ENCODE peak calls at places on chromosomes 1 and 21, in seven cellular contexts. B, D, A, P, Q, R and F are unnamed samples. For H3K4me1, the result is how much of the 10 kb centered on the place peaks cover.

GRCh38 chr1:37875833-37876232 is 16.4 kb upstream of the MTF1 start:
- DNase-seq in B (no peak), D (peak), A (no peak), P (no peak), Q (no peak), R (no peak), F (no peak)

GRCh38 chr1:51044199-51044598 is 57.8 kb upstream of the C1orf185 start:
- DNase-seq in B (no peak), D (no peak), A (no peak), P (no peak), Q (no peak), R (no peak), F (no peak)

GRCh38 chr1:199515261-199515660 is 512.2 kb upstream of the NR5A2 start:
- DNase-seq in B (no peak), D (no peak), A (no peak), P (no peak), Q (no peak), R (no peak), F (no peak)

GRCh38 chr1:7687411-7687810 is 83.7 kb upstream of the VAMP3 start:
- DNase-seq in B (no peak), D (no peak), A (no peak), P (no peak), Q (no peak), R (no peak), F (no peak)

GRCh38 chr1:62325076-62325475 is 5.8 kb upstream of the KANK4 start:
- DNase-seq in B (peak), D (no peak), A (no peak), P (no peak), Q (no peak), R (no peak), F (no peak)

GRCh38 chr1:9753121-9753531 is 70.6 kb downstream of the CLSTN1 start:
- DNase-seq in B (peak), D (no peak), A (no peak), P (no peak), Q (no peak), R (no peak), F (no peak)

GRCh38 chr1:228014235-228014930 is 7.6 kb downstream of the WNT3A start:
- DNase-seq in B (peak), D (no peak), A (no peak), P (peak), Q (no peak), R (no peak), F (peak)

GRCh38 chr1:112509005-112509659 is 367 bp downstream of the WNT2B start:
- DNase-seq in B (no peak), D (no peak), A (no peak), P (no peak), Q (no peak), R (no peak), F (peak)

GRCh38 chr1:174701565-174701964 is 253.8 kb downstream of the GPR52 start:
- DNase-seq in B (no peak), D (no peak), A (no peak), P (no peak), Q (no peak), R (no peak), F (no peak)

GRCh38 chr1:167737169-167737568 is 15.4 kb downstream of the MPZL1 start:
- DNase-seq in B (no peak), D (no peak), A (no peak), P (no peak), Q (no peak), R (peak), F (peak)

GRCh38 chr1:57279909-57280666 is 143.8 kb downstream of the DAB1 start:
- DNase-seq in B (peak), D (no peak), A (no peak), P (no peak), Q (no peak), R (no peak), F (peak)

GRCh38 chr1:38015978-38016640 is 3.6 kb downstream of the UTP11 start:
- DNase-seq in B (peak), D (no peak), A (no peak), P (no peak), Q (no peak), R (no peak), F (no peak)

GRCh38 chr21:16315223-16315622 is 585.4 kb downstream of the USP25 start:
- DNase-seq in B (no peak), D (no peak), A (no peak), P (no peak), Q (no peak), R (no peak), F (no peak)

GRCh38 chr1:246709845-246710244 is 14.4 kb upstream of the SCCPDH start:
- DNase-seq in B (no peak), D (no peak), A (no peak), P (no peak), Q (no peak), R (peak), F (no peak)

GRCh38 chr1:205991237-205991636 is 12.0 kb downstream of the RAB7B start:
- DNase-seq in B (peak), D (no peak), A (no peak), P (no peak), Q (no peak), R (no peak), F (no peak)

GRCh38 chr1:201020040-201020591 is 3.4 kb downstream of the KIF21B start:
- DNase-seq in B (no peak), D (peak), A (no peak), P (no peak), Q (no peak), R (peak), F (peak)

GRCh38 chr1:156627313-156627880 is 8.2 kb downstream of the HAPLN2 start:
- DNase-seq in B (peak), D (peak), A (no peak), P (peak), Q (no peak), R (peak), F (peak)

GRCh38 chr1:178486100-178487069 is 10.4 kb downstream of the CLEC20A start:
- DNase-seq in B (no peak), D (no peak), A (no peak), P (no peak), Q (no peak), R (no peak), F (peak)

GRCh38 chr1:40630488-40631223 is 34.8 kb downstream of the RIMS3 start:
- DNase-seq in B (peak), D (peak), A (no peak), P (peak), Q (no peak), R (no peak), F (peak)

GRCh38 chr1:24555591-24556413 is at the start of gene NCMAP:
- DNase-seq in B (no peak), D (peak), A (peak), P (no peak), Q (peak), R (peak), F (peak)

GRCh38 chr1:109268431-109269211 is 14.3 kb downstream of the PSRC1 start:
- DNase-seq in B (no peak), D (no peak), A (no peak), P (no peak), Q (no peak), R (no peak), F (no peak)

GRCh38 chr1:9166289-9167235 is 37.7 kb upstream of the GPR157 start:
- DNase-seq in B (peak), D (no peak), A (no peak), P (no peak), Q (no peak), R (no peak), F (no peak)

GRCh38 chr1:57421366-57421765 is 2.5 kb downstream of the DAB1 start:
- DNase-seq in B (no peak), D (no peak), A (no peak), P (no peak), Q (no peak), R (no peak), F (no peak)

GRCh38 chr1:220881918-220882891 is 3.0 kb downstream of the HLX start:
- DNase-seq in B (peak), D (no peak), A (no peak), P (peak), Q (no peak), R (no peak), F (no peak)

GRCh38 chr1:207841907-207842306 is 69.0 kb downstream of the CD34 start:
- DNase-seq in B (no peak), D (no peak), A (no peak), P (no peak), Q (no peak), R (no peak), F (no peak)

GRCh38 chr1:20375563-20375962 is 84.9 kb downstream of the VWA5B1 start:
- DNase-seq in B (peak), D (no peak), A (no peak), P (no peak), Q (no peak), R (no peak), F (no peak)

GRCh38 chr1:182337736-182338571 is 53.6 kb downstream of the GLUL start:
- DNase-seq in B (no peak), D (no peak), A (no peak), P (no peak), Q (no peak), R (no peak), F (no peak)

GRCh38 chr1:22089134-22089571 is 36.6 kb downstream of the CDC42 start:
- DNase-seq in B (no peak), D (no peak), A (no peak), P (no peak), Q (no peak), R (no peak), F (no peak)

GRCh38 chr1:153277852-153278251 is 18.4 kb downstream of the LORICRIN start:
- DNase-seq in B (no peak), D (peak), A (no peak), P (no peak), Q (no peak), R (peak), F (peak)

GRCh38 chr1:66533804-66534745 is at the start of gene SGIP1:
- DNase-seq in B (peak), D (no peak), A (no peak), P (peak), Q (no peak), R (peak), F (no peak)

GRCh38 chr1:159839135-159839849 is 12.6 kb downstream of the SLAMF8 start:
- DNase-seq in B (no peak), D (no peak), A (no peak), P (no peak), Q (no peak), R (no peak), F (no peak)

GRCh38 chr1:62209931-62210595 is 15.4 kb downstream of the L1TD1 start:
- DNase-seq in B (no peak), D (no peak), A (no peak), P (no peak), Q (no peak), R (no peak), F (no peak)

GRCh38 chr1:150152182-150152536 is 2.4 kb downstream of the PLEKHO1 start:
- DNase-seq in B (no peak), D (no peak), A (no peak), P (no peak), Q (no peak), R (no peak), F (no peak)

GRCh38 chr1:93616996-93617669 is 64.5 kb downstream of the BCAR3 start:
- DNase-seq in B (no peak), D (no peak), A (no peak), P (peak), Q (no peak), R (peak), F (no peak)

GRCh38 chr1:151314137-151314875 is 12.9 kb downstream of the PI4KB start:
- DNase-seq in B (peak), D (no peak), A (no peak), P (no peak), Q (peak), R (peak), F (peak)

GRCh38 chr1:169163059-169163458 is 56.6 kb downstream of the ATP1B1 start:
- DNase-seq in B (peak), D (no peak), A (no peak), P (no peak), Q (no peak), R (no peak), F (no peak)

GRCh38 chr1:179955318-179955638 is 668 bp downstream of the CEP350 start:
- DNase-seq in B (peak), D (no peak), A (no peak), P (no peak), Q (no peak), R (no peak), F (no peak)

GRCh38 chr1:226097866-226098625 is 35.5 kb downstream of the H3-3A start:
- DNase-seq in B (peak), D (no peak), A (no peak), P (no peak), Q (no peak), R (no peak), F (no peak)

GRCh38 chr21:44084496-44085241 is 22.5 kb upstream of the PWP2 start:
- DNase-seq in B (no peak), D (no peak), A (no peak), P (no peak), Q (no peak), R (peak), F (peak)

DNA sequence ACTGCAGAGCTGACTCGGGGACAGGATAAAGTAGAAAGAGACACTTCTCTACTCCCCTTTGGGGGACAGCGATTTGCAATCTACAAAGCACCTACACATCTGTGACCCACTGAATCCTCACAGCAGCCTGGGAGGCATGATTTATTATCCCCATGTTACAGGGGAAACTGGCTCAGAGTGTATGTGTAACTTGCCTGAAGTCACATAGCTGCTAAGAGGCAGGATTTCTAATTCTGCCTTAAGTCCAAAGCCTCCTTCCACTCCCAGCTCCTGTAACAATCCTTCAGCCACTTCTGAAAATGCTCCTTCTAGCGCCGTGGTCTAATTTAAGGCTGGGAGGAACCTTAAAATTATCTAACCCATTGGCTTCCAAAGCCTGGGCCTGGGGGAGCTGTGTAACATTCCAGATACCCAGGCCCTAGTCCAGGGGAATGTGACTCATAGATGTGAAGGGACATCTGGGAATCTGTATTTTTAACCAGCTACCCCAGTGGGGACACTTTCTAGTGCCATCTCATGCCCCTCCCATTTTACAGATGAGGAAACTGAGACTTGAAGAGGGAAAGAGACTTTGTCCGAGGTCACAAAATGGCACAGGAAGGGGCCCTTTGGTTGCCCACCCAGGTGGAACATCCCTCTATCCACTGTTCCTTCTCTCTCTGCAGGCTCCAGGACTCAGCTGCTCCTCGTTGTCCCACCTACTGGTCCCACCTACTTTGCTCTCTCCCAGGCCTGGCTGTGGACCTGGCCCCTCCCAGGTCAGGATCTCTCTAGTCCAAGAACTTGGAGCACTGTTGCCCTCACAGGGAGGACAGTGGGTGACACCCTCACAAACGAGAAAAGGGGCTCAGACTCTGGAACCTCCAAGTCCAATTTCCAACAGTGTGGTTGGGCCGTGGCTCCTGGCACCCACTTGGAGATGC is 48.9 kb downstream of the AHDC1 start:
- DNase-seq in B (no peak), D (no peak), A (no peak), P (no peak), Q (no peak), R (no peak), F (no peak)
- H3K4me1 ChIP-seq in B (under half), D (under half), A (under half), P (under half), Q (under half), R (under half), F (under half)

GRCh38 chr1:161160763-161161162 is 1.5 kb downstream of the USP21 start:
- DNase-seq in B (no peak), D (no peak), A (no peak), P (no peak), Q (no peak), R (no peak), F (no peak)
- H3K4me1 ChIP-seq in B (under half), D (under half), A (under half), P (under half), Q (under half), R (under half), F (under half)

GRCh38 chr1:26998319-26999300 is 5.1 kb downstream of the TRNP1 start:
- DNase-seq in B (peak), D (no peak), A (no peak), P (no peak), Q (no peak), R (no peak), F (no peak)

GRCh38 chr1:26996024-26996423 is 2.5 kb downstream of the TRNP1 start:
- DNase-seq in B (peak), D (no peak), A (no peak), P (no peak), Q (no peak), R (no peak), F (no peak)

GRCh38 chr1:26994020-26994745 is 691 bp downstream of the TRNP1 start:
- DNase-seq in B (no peak), D (peak), A (no peak), P (peak), Q (no peak), R (no peak), F (no peak)

GRCh38 chr1:26994772-26995625 is 1.5 kb downstream of the TRNP1 start:
- DNase-seq in B (no peak), D (peak), A (no peak), P (no peak), Q (no peak), R (no peak), F (no peak)

DNA sequence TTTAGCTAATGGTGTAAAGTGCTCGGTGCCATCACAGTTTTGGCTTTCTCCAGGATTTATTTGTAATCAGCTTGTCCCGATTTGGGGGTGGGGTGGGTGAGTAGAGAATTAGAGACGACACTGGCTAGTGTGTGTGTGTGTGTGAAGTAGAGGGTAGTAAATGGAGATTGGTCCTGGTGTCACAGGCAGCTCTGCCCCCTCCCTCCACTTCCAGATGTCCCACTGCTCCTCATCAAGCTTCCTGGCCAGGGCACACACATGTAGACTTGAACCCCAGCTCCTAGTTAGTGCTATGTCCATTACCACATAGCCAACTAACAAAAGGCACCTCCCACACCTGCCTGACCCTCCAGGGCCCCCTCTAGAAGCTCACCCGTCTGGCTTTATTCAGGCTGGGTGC is 3.2 kb downstream of the TRNP1 start:
- DNase-seq in B (no peak), D (no peak), A (no peak), P (no peak), Q (no peak), R (no peak), F (no peak)
- H3K4me1 ChIP-seq in B (under half), D (under half), A (under half), P (under half), Q (under half), R (under half), F (under half)

DNA sequence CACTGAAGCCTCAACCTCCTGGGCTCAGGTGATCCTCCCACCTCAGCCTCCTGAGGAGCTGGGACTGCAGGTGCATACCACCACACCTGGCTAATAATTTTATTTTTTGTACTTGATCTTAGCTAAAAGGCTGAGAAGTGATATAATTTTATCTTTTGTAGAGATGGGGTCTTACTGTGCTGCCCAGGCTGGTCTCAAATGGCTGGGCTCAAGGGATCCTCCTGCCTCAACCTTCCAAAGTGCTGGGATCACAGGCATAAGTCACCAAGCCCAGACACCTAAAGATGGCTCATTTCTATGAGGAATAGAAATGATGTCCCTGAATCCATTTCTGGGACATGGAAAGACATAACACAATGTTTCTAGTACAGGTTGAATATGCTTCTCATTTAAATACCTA is 57.8 kb downstream of the TOMM20 start:
- DNase-seq in B (no peak), D (no peak), A (no peak), P (no peak), Q (no peak), R (no peak), F (no peak)
- H3K4me1 ChIP-seq in B (under half), D (under half), A (under half), P (under half), Q (under half), R (under half), F (under half)

GRCh38 chr21:42786884-42787283 is 92.5 kb downstream of the WDR4 start:
- DNase-seq in B (no peak), D (no peak), A (no peak), P (no peak), Q (no peak), R (no peak), F (no peak)
- H3K4me1 ChIP-seq in B (under half), D (under half), A (under half), P (under half), Q (under half), R (under half), F (under half)

DNA sequence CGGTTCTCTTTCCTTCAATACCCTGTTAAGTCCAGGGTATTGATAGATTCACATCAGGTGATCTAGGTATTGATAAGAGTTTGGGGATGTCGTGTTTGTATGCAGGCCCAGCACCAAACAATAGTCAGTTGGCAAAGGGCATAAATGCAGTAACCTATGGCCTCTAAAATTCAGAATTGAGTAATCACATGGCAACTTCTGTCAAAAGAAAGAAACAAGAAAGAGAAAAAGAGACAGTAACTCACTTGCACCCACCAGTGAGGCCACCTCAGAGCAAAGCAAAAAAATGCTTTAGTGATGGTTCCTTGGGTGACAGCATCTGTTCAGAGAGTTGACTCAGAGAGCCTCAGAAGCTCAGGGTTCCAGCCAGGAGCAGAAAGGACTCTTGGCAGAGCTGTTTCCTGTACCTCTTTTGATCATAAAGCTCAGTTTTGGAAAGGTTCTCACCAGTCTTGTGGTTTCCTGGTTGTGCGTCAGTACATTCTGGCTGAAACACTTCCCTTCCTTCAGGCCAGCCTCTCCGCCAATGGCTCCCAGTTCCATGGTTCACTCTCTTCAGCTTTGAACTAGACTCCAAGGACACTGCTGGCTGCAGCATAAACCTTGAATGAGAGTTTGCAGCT is 70.1 kb upstream of the GORAB start:
- DNase-seq in B (peak), D (no peak), A (no peak), P (no peak), Q (no peak), R (no peak), F (no peak)
- H3K4me1 ChIP-seq in B (under half), D (under half), A (under half), P (under half), Q (under half), R (under half), F (under half)